ENCODE peak calls at places on chromosomes 3 and 15, in six cellular contexts. B is WERI-Rb-1, L is PC-3, K is lower leg skin, J is small intestine, S is lower lobe of right lung. U is an unnamed sample.
A peak's percentile ranks its signal among the peaks of the same experiment; 100 is the strongest.

GRCh38 chr15:62618432-62618831 is 424.1 kb upstream of the TPM1 start:
- DNase-seq in J (no peak), S (no peak), B (no peak), K (no peak), L (peak; percentile 81), U (no peak)

GRCh38 chr15:41423979-41424659 is 7.2 kb downstream of the RTF1 start:
- DNase-seq in B (no peak), S (no peak), L (no peak), J (no peak), K (no peak), U (no peak)

GRCh38 chr3:130850044-130850797 is 43.7 kb upstream of the ATP2C1 start:
- DNase-seq in B (no peak), K (peak; percentile 45), J (no peak), S (no peak), L (peak; percentile 31), U (no peak)

GRCh38 chr15:91572110-91572509 is 281.4 kb upstream of the SLCO3A1 start:
- DNase-seq in L (peak; percentile 58), J (no peak), K (no peak), S (no peak), B (no peak), U (no peak)

GRCh38 chr3:105798381-105798934 is 70.4 kb downstream of the CBLB start:
- DNase-seq in S (no peak), L (no peak), K (no peak), J (no peak), B (no peak), U (no peak)

GRCh38 chr3:98979296-98979695 is 77.8 kb upstream of the DCBLD2 start:
- DNase-seq in K (no peak), S (no peak), J (no peak), B (no peak), L (no peak), U (no peak)

GRCh38 chr15:73633991-73634495 is 854 bp upstream of the NPTN start:
- DNase-seq in S (no peak), L (peak; percentile 98), B (no peak), K (peak; percentile 44), J (no peak), U (no peak)

GRCh38 chr3:23800731-23801130 is 5.0 kb upstream of the UBE2E1 start:
- DNase-seq in B (no peak), S (no peak), K (no peak), L (peak; percentile 50), J (no peak), U (no peak)

GRCh38 chr3:88617283-88617682 is 467.5 kb downstream of the C3orf38 start:
- DNase-seq in K (no peak), L (no peak), B (no peak), S (no peak), J (no peak), U (no peak)

GRCh38 chr3:45979378-45979777 is 16.2 kb downstream of the FYCO1 start:
- DNase-seq in K (no peak), S (no peak), L (no peak), J (no peak), B (no peak), U (no peak)

GRCh38 chr3:31550452-31551251 is 17.9 kb downstream of the STT3B start:
- DNase-seq in B (no peak), L (peak; percentile 64), J (peak; percentile 44), K (no peak), S (no peak), U (no peak)

GRCh38 chr15:90617668-90618097 is 88.0 kb downstream of the CRTC3 start:
- DNase-seq in J (no peak), K (no peak), S (no peak), L (no peak), B (no peak), U (no peak)

GRCh38 chr3:39104961-39105686 is 2.3 kb downstream of the GORASP1 start:
- DNase-seq in S (no peak), L (peak; percentile 32), J (no peak), B (no peak), K (no peak), U (no peak)

GRCh38 chr15:68378595-68378994 is 53.4 kb downstream of the ITGA11 start:
- DNase-seq in L (no peak), K (no peak), B (no peak), S (no peak), J (no peak), U (no peak)

GRCh38 chr15:85329561-85330421 is 50.6 kb upstream of the AKAP13 start:
- DNase-seq in K (no peak), B (no peak), S (no peak), L (no peak), J (peak; percentile 84), U (no peak)

GRCh38 chr3:108099203-108099602 is 8.4 kb upstream of the CD47 start:
- DNase-seq in J (no peak), L (peak; percentile 20), B (no peak), S (no peak), K (no peak), U (no peak)

GRCh38 chr3:71172951-71173350 is 410.6 kb downstream of the FOXP1 start:
- DNase-seq in K (no peak), J (no peak), S (no peak), L (no peak), B (no peak), U (no peak)

GRCh38 chr15:80977627-80978036 is 12.0 kb downstream of the MESD start:
- DNase-seq in J (peak; percentile 52), L (peak; percentile 43), B (peak; percentile 83), K (peak; percentile 77), S (peak; percentile 74), U (no peak)

GRCh38 chr3:71753716-71754609 is at the start of gene GPR27:
- DNase-seq in J (no peak), B (peak; percentile 39), S (peak; percentile 55), K (no peak), L (no peak), U (no peak)

GRCh38 chr15:66876731-66877545 is 174.9 kb downstream of the SMAD6 start:
- DNase-seq in J (no peak), S (no peak), K (no peak), B (no peak), L (no peak), U (no peak)

GRCh38 chr3:4271834-4272233 is 31.3 kb upstream of the SETMAR start:
- DNase-seq in B (no peak), S (no peak), L (peak; percentile 68), J (peak; percentile 14), K (no peak), U (no peak)

GRCh38 chr3:4852780-4853748 is 126.2 kb upstream of the BHLHE40 start:
- DNase-seq in L (peak; percentile 20), J (no peak), B (no peak), K (no peak), S (no peak), U (no peak)

GRCh38 chr3:31196881-31197364 is 302.5 kb upstream of the GADL1 start:
- DNase-seq in S (no peak), L (no peak), B (no peak), K (peak; percentile 78), J (no peak), U (peak; percentile 67)

GRCh38 chr3:123158330-123158729 is 43.4 kb upstream of the SEC22A start:
- DNase-seq in L (peak; percentile 67), S (no peak), J (peak; percentile 9), B (no peak), K (no peak), U (no peak)

GRCh38 chr3:125585595-125586223 is 9.6 kb downstream of the OSBPL11 start:
- DNase-seq in S (no peak), L (peak; percentile 64), B (peak; percentile 51), J (peak; percentile 70), K (peak; percentile 39), U (no peak)

GRCh38 chr3:37905987-37906674 is 44.5 kb downstream of the CTDSPL start:
- DNase-seq in K (no peak), S (no peak), L (no peak), B (peak; percentile 65), J (no peak), U (no peak)

U was measured in ascending aorta.